ENCODE peak calls at places on chromosomes 3 and 15, in six cellular contexts. One of them, this sample, is unnamed.

GRCh38 chr3:151356791-151357460 is 27.6 kb upstream of the P2RY13 start:
- DNase-seq in fibroblast of the aortic adventitia: peak
- DNase-seq in GM12878: no peak
- DNase-seq in AG10803: no peak
- DNase-seq in ovary: no peak
- DNase-seq in CD8-positive, alpha-beta T cell: no peak
- DNase-seq in this sample: no peak

GRCh38 chr15:86077070-86077469 is 2.6 kb upstream of the AGBL1 start:
- DNase-seq in fibroblast of the aortic adventitia: no peak
- DNase-seq in GM12878: no peak
- DNase-seq in AG10803: no peak
- DNase-seq in ovary: no peak
- DNase-seq in CD8-positive, alpha-beta T cell: no peak
- DNase-seq in this sample: no peak

GRCh38 chr3:17643691-17644090 is 98.7 kb downstream of the TBC1D5 start:
- DNase-seq in fibroblast of the aortic adventitia: peak
- DNase-seq in GM12878: no peak
- DNase-seq in AG10803: peak
- DNase-seq in ovary: no peak
- DNase-seq in CD8-positive, alpha-beta T cell: no peak
- DNase-seq in this sample: no peak

GRCh38 chr3:130386604-130387263 is 41.3 kb downstream of the COL6A5 start:
- DNase-seq in fibroblast of the aortic adventitia: peak
- DNase-seq in GM12878: no peak
- DNase-seq in AG10803: no peak
- DNase-seq in ovary: no peak
- DNase-seq in CD8-positive, alpha-beta T cell: no peak
- DNase-seq in this sample: no peak

GRCh38 chr3:18443670-18444596 is 18.8 kb upstream of the SATB1 start:
- DNase-seq in fibroblast of the aortic adventitia: no peak
- DNase-seq in GM12878: no peak
- DNase-seq in AG10803: no peak
- DNase-seq in ovary: peak
- DNase-seq in CD8-positive, alpha-beta T cell: peak
- DNase-seq in this sample: no peak

GRCh38 chr3:76044601-76045600 is 259.6 kb upstream of the ZNF717 start:
- DNase-seq in fibroblast of the aortic adventitia: no peak
- DNase-seq in GM12878: no peak
- DNase-seq in AG10803: peak
- DNase-seq in ovary: no peak
- DNase-seq in CD8-positive, alpha-beta T cell: no peak
- DNase-seq in this sample: peak

GRCh38 chr15:65326109-65326508 is 21.6 kb downstream of the RNU5B-1 start:
- DNase-seq in fibroblast of the aortic adventitia: no peak
- DNase-seq in GM12878: no peak
- DNase-seq in AG10803: no peak
- DNase-seq in ovary: no peak
- DNase-seq in CD8-positive, alpha-beta T cell: no peak
- DNase-seq in this sample: no peak

GRCh38 chr3:79247367-79248103 is 520.3 kb downstream of the ROBO1 start:
- DNase-seq in fibroblast of the aortic adventitia: peak
- DNase-seq in GM12878: no peak
- DNase-seq in AG10803: peak
- DNase-seq in ovary: no peak
- DNase-seq in CD8-positive, alpha-beta T cell: no peak
- DNase-seq in this sample: no peak

GRCh38 chr15:98484914-98485313 is 163.4 kb upstream of the IGF1R start:
- DNase-seq in fibroblast of the aortic adventitia: no peak
- DNase-seq in GM12878: no peak
- DNase-seq in AG10803: no peak
- DNase-seq in ovary: no peak
- DNase-seq in CD8-positive, alpha-beta T cell: no peak
- DNase-seq in this sample: no peak

GRCh38 chr3:46923559-46924350 is 46.2 kb downstream of the PTH1R start:
- DNase-seq in fibroblast of the aortic adventitia: peak
- DNase-seq in GM12878: no peak
- DNase-seq in AG10803: peak
- DNase-seq in ovary: no peak
- DNase-seq in CD8-positive, alpha-beta T cell: peak
- DNase-seq in this sample: peak

GRCh38 chr3:14980689-14981088 is 33.3 kb downstream of the NR2C2 start:
- DNase-seq in fibroblast of the aortic adventitia: no peak
- DNase-seq in GM12878: no peak
- DNase-seq in AG10803: no peak
- DNase-seq in ovary: no peak
- DNase-seq in CD8-positive, alpha-beta T cell: no peak
- DNase-seq in this sample: no peak

GRCh38 chr3:15428539-15428938 is 1.1 kb downstream of the EAF1 start:
- DNase-seq in fibroblast of the aortic adventitia: peak
- DNase-seq in GM12878: no peak
- DNase-seq in AG10803: peak
- DNase-seq in ovary: no peak
- DNase-seq in CD8-positive, alpha-beta T cell: no peak
- DNase-seq in this sample: peak

GRCh38 chr3:108489776-108490175 is 20.6 kb downstream of the MYH15 start:
- DNase-seq in fibroblast of the aortic adventitia: peak
- DNase-seq in GM12878: peak
- DNase-seq in AG10803: peak
- DNase-seq in ovary: no peak
- DNase-seq in CD8-positive, alpha-beta T cell: peak
- DNase-seq in this sample: peak

GRCh38 chr3:172859035-172859434 is 108.5 kb downstream of the ECT2 start:
- DNase-seq in fibroblast of the aortic adventitia: no peak
- DNase-seq in GM12878: no peak
- DNase-seq in AG10803: no peak
- DNase-seq in ovary: no peak
- DNase-seq in CD8-positive, alpha-beta T cell: no peak
- DNase-seq in this sample: no peak

GRCh38 chr15:81174125-81174524 is 22.6 kb upstream of the IL16 start:
- DNase-seq in fibroblast of the aortic adventitia: no peak
- DNase-seq in GM12878: no peak
- DNase-seq in AG10803: no peak
- DNase-seq in ovary: no peak
- DNase-seq in CD8-positive, alpha-beta T cell: no peak
- DNase-seq in this sample: no peak

GRCh38 chr15:95559875-95560394 is 770.6 kb upstream of the NR2F2 start:
- DNase-seq in fibroblast of the aortic adventitia: peak
- DNase-seq in GM12878: no peak
- DNase-seq in AG10803: peak
- DNase-seq in ovary: no peak
- DNase-seq in CD8-positive, alpha-beta T cell: no peak
- DNase-seq in this sample: no peak

GRCh38 chr15:65409284-65409631 is 13.5 kb downstream of the IGDCC4 start:
- DNase-seq in fibroblast of the aortic adventitia: peak
- DNase-seq in GM12878: no peak
- DNase-seq in AG10803: peak
- DNase-seq in ovary: no peak
- DNase-seq in CD8-positive, alpha-beta T cell: no peak
- DNase-seq in this sample: peak

GRCh38 chr3:8416965-8417364 is 84.7 kb upstream of the LMCD1 start:
- DNase-seq in fibroblast of the aortic adventitia: peak
- DNase-seq in GM12878: no peak
- DNase-seq in AG10803: peak
- DNase-seq in ovary: no peak
- DNase-seq in CD8-positive, alpha-beta T cell: no peak
- DNase-seq in this sample: peak

GRCh38 chr3:62940763-62941632 is 65.8 kb upstream of the CADPS start:
- DNase-seq in fibroblast of the aortic adventitia: peak
- DNase-seq in GM12878: no peak
- DNase-seq in AG10803: peak
- DNase-seq in ovary: no peak
- DNase-seq in CD8-positive, alpha-beta T cell: no peak
- DNase-seq in this sample: no peak

GRCh38 chr3:53258600-53259426 is 3.0 kb upstream of the TKT start:
- DNase-seq in fibroblast of the aortic adventitia: no peak
- DNase-seq in GM12878: no peak
- DNase-seq in AG10803: no peak
- DNase-seq in ovary: no peak
- DNase-seq in CD8-positive, alpha-beta T cell: no peak
- DNase-seq in this sample: no peak

GRCh38 chr15:68693071-68693470 is 114.3 kb downstream of the CORO2B start:
- DNase-seq in fibroblast of the aortic adventitia: no peak
- DNase-seq in GM12878: no peak
- DNase-seq in AG10803: peak
- DNase-seq in ovary: no peak
- DNase-seq in CD8-positive, alpha-beta T cell: no peak
- DNase-seq in this sample: no peak

GRCh38 chr3:193897288-193897687 is 238.7 kb upstream of the HES1 start:
- DNase-seq in fibroblast of the aortic adventitia: peak
- DNase-seq in GM12878: no peak
- DNase-seq in AG10803: no peak
- DNase-seq in ovary: peak
- DNase-seq in CD8-positive, alpha-beta T cell: no peak
- DNase-seq in this sample: no peak

GRCh38 chr3:186038360-186038759 is 70.5 kb downstream of the ETV5 start:
- DNase-seq in fibroblast of the aortic adventitia: no peak
- DNase-seq in GM12878: no peak
- DNase-seq in AG10803: no peak
- DNase-seq in ovary: no peak
- DNase-seq in CD8-positive, alpha-beta T cell: no peak
- DNase-seq in this sample: no peak

GRCh38 chr3:108662141-108662738 is 72.7 kb downstream of the DZIP3 start:
- DNase-seq in fibroblast of the aortic adventitia: peak
- DNase-seq in GM12878: peak
- DNase-seq in AG10803: peak
- DNase-seq in ovary: no peak
- DNase-seq in CD8-positive, alpha-beta T cell: no peak
- DNase-seq in this sample: peak

GRCh38 chr3:43345877-43346276 is 59.5 kb downstream of the SNRK start:
- DNase-seq in fibroblast of the aortic adventitia: no peak
- DNase-seq in GM12878: no peak
- DNase-seq in AG10803: peak
- DNase-seq in ovary: no peak
- DNase-seq in CD8-positive, alpha-beta T cell: peak
- DNase-seq in this sample: no peak

GRCh38 chr15:41827880-41828746 is at the start of gene JMJD7:
- DNase-seq in fibroblast of the aortic adventitia: peak
- DNase-seq in GM12878: peak
- DNase-seq in AG10803: peak
- DNase-seq in ovary: peak
- DNase-seq in CD8-positive, alpha-beta T cell: peak
- DNase-seq in this sample: peak

GRCh38 chr15:92473784-92474183 is 80.1 kb downstream of the ST8SIA2 start:
- DNase-seq in fibroblast of the aortic adventitia: no peak
- DNase-seq in GM12878: no peak
- DNase-seq in AG10803: no peak
- DNase-seq in ovary: no peak
- DNase-seq in CD8-positive, alpha-beta T cell: no peak
- DNase-seq in this sample: no peak

GRCh38 chr3:114043205-114043604 is 13.1 kb downstream of the CCDC191 start:
- DNase-seq in fibroblast of the aortic adventitia: no peak
- DNase-seq in GM12878: no peak
- DNase-seq in AG10803: no peak
- DNase-seq in ovary: no peak
- DNase-seq in CD8-positive, alpha-beta T cell: no peak
- DNase-seq in this sample: no peak
- TF ChIP-seq CTCF in fibroblast of the aortic adventitia: no peak
- TF ChIP-seq CTCF in GM12878: no peak
- TF ChIP-seq CTCF in AG10803: no peak
- TF ChIP-seq CTCF in ovary: no peak
- TF ChIP-seq CTCF in CD8-positive, alpha-beta T cell: no peak
- TF ChIP-seq CTCF in this sample: no peak

DNA sequence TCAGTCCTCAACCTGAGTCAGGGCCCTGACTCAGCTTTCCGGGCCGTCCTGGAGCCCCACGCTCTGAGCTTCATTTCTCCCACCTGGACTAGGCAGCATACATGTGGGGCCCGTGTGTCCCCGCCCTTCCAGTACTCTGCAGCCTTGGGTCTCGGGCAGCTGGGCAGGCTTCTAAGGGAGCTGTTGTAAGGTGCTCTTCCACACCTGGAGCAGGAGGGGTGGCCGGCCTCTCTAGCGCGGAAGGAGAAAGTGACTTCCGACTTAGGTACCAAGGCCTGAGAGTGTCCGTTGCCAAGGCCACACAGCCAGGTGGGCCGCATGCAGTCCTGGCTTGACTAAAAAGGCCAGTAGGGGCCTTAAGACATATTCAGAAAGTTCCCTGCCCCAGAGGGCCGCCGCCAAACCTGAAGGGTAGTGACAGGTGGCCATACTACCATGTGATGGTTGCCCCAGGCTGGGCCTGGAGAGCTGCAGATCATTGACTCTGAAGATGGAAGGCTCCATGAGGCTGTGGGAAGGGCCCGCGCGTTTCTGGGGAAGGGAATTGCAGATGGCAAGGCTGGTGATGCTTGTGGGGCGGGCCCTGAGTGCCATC is 9.4 kb upstream of the SEMA3B start:
- DNase-seq in fibroblast of the aortic adventitia: no peak
- DNase-seq in GM12878: no peak
- DNase-seq in AG10803: no peak
- DNase-seq in ovary: no peak
- DNase-seq in CD8-positive, alpha-beta T cell: no peak
- DNase-seq in this sample: no peak
- H3K4me3 ChIP-seq in fibroblast of the aortic adventitia: peak
- H3K4me3 ChIP-seq in GM12878: no peak
- H3K4me3 ChIP-seq in AG10803: no peak
- H3K4me3 ChIP-seq in ovary: no peak
- H3K4me3 ChIP-seq in CD8-positive, alpha-beta T cell: no peak
- H3K4me3 ChIP-seq in this sample: no peak

GRCh38 chr3:98343647-98344507 is 9.8 kb upstream of the OR5K4 start:
- DNase-seq in fibroblast of the aortic adventitia: peak
- DNase-seq in GM12878: no peak
- DNase-seq in AG10803: peak
- DNase-seq in ovary: no peak
- DNase-seq in CD8-positive, alpha-beta T cell: no peak
- DNase-seq in this sample: peak
- TF ChIP-seq CTCF in fibroblast of the aortic adventitia: peak
- TF ChIP-seq CTCF in GM12878: peak
- TF ChIP-seq CTCF in AG10803: peak
- TF ChIP-seq CTCF in ovary: no peak
- TF ChIP-seq CTCF in CD8-positive, alpha-beta T cell: peak
- TF ChIP-seq CTCF in this sample: peak

GRCh38 chr3:100079328-100079727 is 35.0 kb downstream of the FILIP1L start:
- DNase-seq in fibroblast of the aortic adventitia: no peak
- DNase-seq in GM12878: no peak
- DNase-seq in AG10803: no peak
- DNase-seq in ovary: no peak
- DNase-seq in CD8-positive, alpha-beta T cell: no peak
- DNase-seq in this sample: no peak
- H3K4me3 ChIP-seq in fibroblast of the aortic adventitia: no peak
- H3K4me3 ChIP-seq in GM12878: no peak
- H3K4me3 ChIP-seq in AG10803: no peak
- H3K4me3 ChIP-seq in ovary: no peak
- H3K4me3 ChIP-seq in CD8-positive, alpha-beta T cell: no peak
- H3K4me3 ChIP-seq in this sample: no peak

This sample was measured in GM12865.